ENCODE peak calls at places on chromosome 5, in five cellular contexts. P is anterior cingulate cortex; U is CD4-positive, CD25-positive, alpha-beta regulatory T cell; D is effector CD4-positive, alpha-beta T cell; K is erythroblast. X is an unnamed sample.

GRCh38 chr5:51384281-51384840 is 1.1 kb downstream of the ISL1 start:
- DNase-seq in P (no peak), U (no peak), D (no peak), K (no peak), X (no peak)

GRCh38 chr5:142445266-142445665 is 120.4 kb upstream of the SPRY4 start:
- DNase-seq in P (no peak), U (no peak), D (no peak), K (no peak), X (no peak)

GRCh38 chr5:159051431-159052281 is 48.1 kb downstream of the EBF1 start:
- DNase-seq in P (no peak), U (no peak), D (no peak), K (no peak), X (peak)

GRCh38 chr5:180352116-180352975 is 790 bp downstream of the GFPT2 start:
- DNase-seq in P (peak), U (no peak), D (no peak), K (no peak), X (peak)

GRCh38 chr5:172055421-172055820 is 49.0 kb upstream of the FBXW11 start:
- DNase-seq in P (no peak), U (no peak), D (no peak), K (no peak), X (no peak)

GRCh38 chr5:91727452-91727851 is 344.3 kb upstream of the ARRDC3 start:
- DNase-seq in P (no peak), U (no peak), D (no peak), K (no peak), X (no peak)

GRCh38 chr5:127919818-127920217 is 163.7 kb upstream of the SLC12A2 start:
- DNase-seq in P (no peak), U (no peak), D (no peak), K (no peak), X (no peak)

GRCh38 chr5:142671276-142671675 is 14.6 kb downstream of the FGF1 start:
- DNase-seq in P (no peak), U (no peak), D (no peak), K (no peak), X (no peak)

GRCh38 chr5:14202462-14202861 is 59.3 kb downstream of the TRIO start:
- DNase-seq in P (no peak), U (no peak), D (no peak), K (peak), X (no peak)

GRCh38 chr5:151700816-151701215 is 14.1 kb upstream of the SPARC start:
- DNase-seq in P (no peak), U (no peak), D (no peak), K (no peak), X (no peak)

GRCh38 chr5:149450199-149450598 is 71.1 kb upstream of the IL17B start:
- DNase-seq in P (no peak), U (no peak), D (no peak), K (no peak), X (no peak)

GRCh38 chr5:113487411-113487778 is 858 bp downstream of the MCC start:
- DNase-seq in P (no peak), U (no peak), D (no peak), K (no peak), X (peak)

GRCh38 chr5:133944263-133945230 is 23.9 kb downstream of the C5orf15 start:
- DNase-seq in P (peak), U (no peak), D (peak), K (peak), X (peak)

GRCh38 chr5:154749496-154749895 is 5.7 kb upstream of the LARP1 start:
- DNase-seq in P (no peak), U (no peak), D (no peak), K (no peak), X (no peak)

GRCh38 chr5:141512390-141513020 is 23.6 kb downstream of the PCDHGC5 start:
- DNase-seq in P (peak), U (peak), D (peak), K (peak), X (peak)

GRCh38 chr5:61087921-61088320 is 74.3 kb downstream of the SMIM15 start:
- DNase-seq in P (no peak), U (no peak), D (no peak), K (no peak), X (no peak)

GRCh38 chr5:93120771-93121170 is 460.2 kb downstream of the NR2F1-AS1 start:
- DNase-seq in P (no peak), U (no peak), D (no peak), K (no peak), X (no peak)

GRCh38 chr5:139394123-139394653 is 716 bp downstream of the PROB1 start:
- DNase-seq in P (no peak), U (peak), D (peak), K (peak), X (peak)

GRCh38 chr5:87121315-87122170 is 146.1 kb upstream of the RASA1 start:
- DNase-seq in P (no peak), U (peak), D (peak), K (no peak), X (peak)

GRCh38 chr5:74069741-74070140 is 443.7 kb downstream of the ARHGEF28 start:
- DNase-seq in P (no peak), U (no peak), D (no peak), K (no peak), X (no peak)

GRCh38 chr5:161966544-161966943 is 101.0 kb upstream of the GABRG2 start:
- DNase-seq in P (no peak), U (no peak), D (no peak), K (no peak), X (no peak)

GRCh38 chr5:50958852-50959457 is 292.5 kb downstream of the PARP8 start:
- DNase-seq in P (no peak), U (no peak), D (no peak), K (peak), X (no peak)

GRCh38 chr5:142915840-142916424 is 145.8 kb downstream of the ARHGAP26 start:
- DNase-seq in P (no peak), U (no peak), D (no peak), K (no peak), X (peak)

GRCh38 chr5:140868721-140869554 is at the start of gene PCDHA11:
- DNase-seq in P (no peak), U (no peak), D (no peak), K (no peak), X (no peak)

X was measured in B cell.